ENCODE peak calls at places on chromosome 3, in four cellular contexts. I, K, U and H are unnamed samples. For H3K27me3 and H3K4me1, the result is how much of the 10 kb centered on the place peaks cover.

GRCh38 chr3:126364731-126365301 is 7.6 kb upstream of the KLF15 start:
- DNase-seq in I (no peak), K (no peak), U (no peak), H (no peak)

GRCh38 chr3:153069598-153069997 is 92.4 kb upstream of the RAP2B start:
- DNase-seq in I (no peak), K (peak), U (no peak), H (no peak)

GRCh38 chr3:4504340-4505261 is 11.5 kb downstream of the ITPR1 start:
- DNase-seq in I (peak), K (no peak), U (peak), H (no peak)

GRCh38 chr3:41464401-41464800 is 265.1 kb downstream of the CTNNB1 start:
- DNase-seq in I (no peak), K (peak), U (no peak), H (no peak)

GRCh38 chr3:172040976-172041963 is 1.9 kb downstream of the FNDC3B start:
- DNase-seq in I (peak), K (peak), U (no peak), H (no peak)

GRCh38 chr3:156174229-156174847 is 54.0 kb downstream of the KCNAB1 start:
- DNase-seq in I (no peak), K (peak), U (peak), H (peak)

GRCh38 chr3:141242035-141242721 is 10.6 kb downstream of the PXYLP1 start:
- DNase-seq in I (no peak), K (no peak), U (no peak), H (no peak)

GRCh38 chr3:64213224-64213893 is 11.9 kb downstream of the PRICKLE2 start:
- DNase-seq in I (no peak), K (no peak), U (no peak), H (no peak)

GRCh38 chr3:23519548-23520208 is 286.1 kb upstream of the UBE2E1 start:
- DNase-seq in I (no peak), K (no peak), U (no peak), H (no peak)

GRCh38 chr3:129502641-129503386 is 25.6 kb upstream of the RHO start:
- DNase-seq in I (no peak), K (no peak), U (peak), H (no peak)

GRCh38 chr3:178302966-178303930 is 233.0 kb upstream of the KCNMB2 start:
- DNase-seq in I (no peak), K (no peak), U (no peak), H (no peak)

GRCh38 chr3:186516645-186517044 is 27.5 kb downstream of the CRYGS start:
- DNase-seq in I (no peak), K (no peak), U (no peak), H (no peak)

GRCh38 chr3:13853256-13853977 is 26.5 kb downstream of the WNT7A start:
- DNase-seq in I (no peak), K (no peak), U (no peak), H (no peak)

GRCh38 chr3:50608278-50608677 is 3.3 kb downstream of the CISH start:
- DNase-seq in I (no peak), K (no peak), U (no peak), H (no peak)

GRCh38 chr3:114858329-114858728 is 288.8 kb downstream of the ZBTB20 start:
- DNase-seq in I (no peak), K (no peak), U (no peak), H (no peak)

GRCh38 chr3:152968388-152969024 is 133.6 kb downstream of the P2RY1 start:
- DNase-seq in I (no peak), K (peak), U (no peak), H (peak)

GRCh38 chr3:185823280-185824044 is 1.4 kb downstream of the IGF2BP2 start:
- DNase-seq in I (no peak), K (no peak), U (peak), H (no peak)

GRCh38 chr3:25610167-25610566 is 54.5 kb downstream of the TOP2B start:
- DNase-seq in I (no peak), K (no peak), U (no peak), H (no peak)

GRCh38 chr3:180265551-180265950 is 228.8 kb upstream of the PEX5L start:
- DNase-seq in I (no peak), K (peak), U (no peak), H (no peak)

GRCh38 chr3:23324745-23325144 is 121.6 kb downstream of the UBE2E2 start:
- DNase-seq in I (no peak), K (peak), U (no peak), H (peak)

GRCh38 chr3:125042725-125043406 is 12.9 kb downstream of the HEG1 start:
- DNase-seq in I (no peak), K (no peak), U (peak), H (no peak)

GRCh38 chr3:125045194-125045593 is 10.6 kb downstream of the HEG1 start:
- DNase-seq in I (no peak), K (no peak), U (no peak), H (no peak)

GRCh38 chr3:125045965-125046364 is 9.8 kb downstream of the HEG1 start:
- DNase-seq in I (no peak), K (peak), U (no peak), H (no peak)

GRCh38 chr3:125039897-125040175 is 16.0 kb downstream of the HEG1 start:
- DNase-seq in I (no peak), K (no peak), U (no peak), H (no peak)

GRCh38 chr3:125043599-125044151 is 12.1 kb downstream of the HEG1 start:
- DNase-seq in I (peak), K (no peak), U (peak), H (no peak)
- H3K27me3 ChIP-seq in I (under half), K (under half), U (under half), H (under half)

GRCh38 chr3:32500225-32500624 is 2.4 kb downstream of the CMTM6 start:
- DNase-seq in I (no peak), K (no peak), U (no peak), H (no peak)

GRCh38 chr3:32502089-32502943 is at the start of gene CMTM6:
- DNase-seq in I (peak), K (peak), U (peak), H (peak)

GRCh38 chr3:32502944-32503286 is 263 bp upstream of the CMTM6 start:
- DNase-seq in I (no peak), K (no peak), U (no peak), H (no peak)

GRCh38 chr3:32501785-32502088 is 915 bp downstream of the CMTM6 start:
- DNase-seq in I (no peak), K (no peak), U (no peak), H (no peak)

DNA sequence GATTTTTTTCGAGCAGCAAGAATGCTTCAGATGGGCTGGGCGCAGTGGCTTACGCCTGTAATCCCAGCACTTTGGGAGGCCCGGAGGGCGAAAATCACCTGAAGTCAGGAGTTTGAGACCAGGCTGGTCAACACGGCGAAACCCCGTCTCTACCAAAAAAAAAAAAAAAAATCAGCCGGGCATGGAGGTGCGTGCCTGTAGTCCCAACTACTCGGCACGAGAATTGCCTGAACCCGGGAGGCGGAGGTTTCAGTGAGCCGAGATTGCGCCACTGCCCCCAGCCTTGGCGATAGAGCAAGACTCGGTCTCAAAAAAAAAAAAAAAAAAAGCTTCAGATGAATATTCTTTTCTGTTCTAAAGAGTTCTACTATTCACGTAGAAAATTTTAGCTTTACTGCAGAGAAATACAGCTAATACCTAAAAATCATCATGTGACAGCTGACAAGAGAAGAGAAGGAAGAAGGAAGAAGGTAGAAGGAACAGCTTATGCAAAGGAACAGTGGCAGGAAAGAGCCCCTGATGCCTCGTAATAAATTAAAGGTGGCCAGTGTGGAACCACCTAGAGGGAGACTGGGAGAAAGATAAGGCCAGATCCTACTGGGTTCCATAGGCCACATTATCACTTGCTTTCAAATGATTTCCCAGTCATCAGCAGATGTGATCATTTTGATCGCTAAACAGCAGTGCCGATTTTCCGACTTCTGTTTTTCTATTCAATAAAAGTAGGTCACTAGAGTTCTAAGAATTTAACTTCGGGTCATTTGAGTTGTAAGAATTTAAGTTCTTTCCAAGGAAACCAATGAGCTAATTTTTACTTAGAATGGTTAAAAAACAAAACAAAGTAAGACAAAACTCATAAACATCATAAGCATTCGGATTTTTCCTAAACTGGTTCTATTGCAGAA is 1.5 kb downstream of the CMTM6 start:
- DNase-seq in I (no peak), K (no peak), U (no peak), H (no peak)
- H3K4me1 ChIP-seq in I (under half), K (under half), U (under half), H (under half)

GRCh38 chr3:151584603-151585002 is 123.7 kb upstream of the IGSF10 start:
- DNase-seq in I (no peak), K (no peak), U (no peak), H (peak)
- TF ChIP-seq CTCF in I (no peak), K (no peak), U (no peak), H (no peak)

DNA sequence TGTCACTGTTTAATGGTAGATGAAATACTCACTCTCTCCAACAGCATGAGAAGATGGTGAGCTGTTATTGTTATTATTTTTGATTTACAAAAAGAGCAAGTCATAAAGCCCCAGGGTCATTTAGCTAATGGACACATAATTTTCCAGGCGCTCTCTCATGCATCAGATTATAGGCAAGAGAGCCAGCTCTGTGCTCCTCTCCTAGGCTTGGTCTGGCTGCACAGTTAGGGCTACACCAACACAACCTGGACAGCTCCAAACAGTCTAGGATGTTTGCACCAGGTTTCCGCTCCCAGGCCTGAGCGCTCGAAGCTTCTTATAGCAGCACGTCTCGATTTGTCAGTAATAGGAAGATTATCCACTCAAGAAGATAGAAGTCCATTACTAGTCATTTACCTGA is 123.7 kb downstream of the FAM43A start:
- DNase-seq in I (no peak), K (no peak), U (peak), H (no peak)
- H3K27me3 ChIP-seq in I (under half), K (under half), U (under half), H (under half)

GRCh38 chr3:69871256-69871655 is 128.3 kb upstream of the SAMMSON start:
- DNase-seq in I (no peak), K (no peak), U (no peak), H (no peak)

GRCh38 chr3:69871868-69872267 is 127.7 kb upstream of the SAMMSON start:
- DNase-seq in I (no peak), K (no peak), U (peak), H (no peak)

GRCh38 chr3:69867941-69868505 is 128.8 kb downstream of the MITF start:
- DNase-seq in I (no peak), K (no peak), U (no peak), H (peak)

GRCh38 chr3:69869021-69869420 is 129.8 kb downstream of the MITF start:
- DNase-seq in I (no peak), K (no peak), U (no peak), H (no peak)

GRCh38 chr3:69869643-69870042 is 129.9 kb upstream of the SAMMSON start:
- DNase-seq in I (no peak), K (peak), U (no peak), H (no peak)
- H3K4me1 ChIP-seq in I (under half), K (under half), U (half or more), H (under half)

GRCh38 chr3:71194785-71195184 is 388.7 kb downstream of the FOXP1 start:
- DNase-seq in I (no peak), K (no peak), U (no peak), H (no peak)
- TF ChIP-seq CTCF in I (no peak), K (no peak), U (no peak), H (no peak)

GRCh38 chr3:193129607-193130006 is 111.4 kb upstream of the PLAAT1 start:
- DNase-seq in I (no peak), K (no peak), U (peak), H (no peak)
- H3K27me3 ChIP-seq in I (under half), K (under half), U (under half), H (under half)